ENCODE peak calls at places on chromosome 5, in four cellular contexts. One of them, this sample, is unnamed.

GRCh38 chr5:31593676-31594075 is 45.3 kb upstream of the PDZD2 start:
- DNase-seq in HFF-Myc: no peak
- DNase-seq in tibial artery: no peak
- DNase-seq in keratinocyte: no peak
- DNase-seq in this sample: no peak

GRCh38 chr5:32506251-32506661 is 61.7 kb upstream of the ZFR start:
- DNase-seq in HFF-Myc: no peak
- DNase-seq in keratinocyte: no peak
- DNase-seq in tibial artery: no peak
- DNase-seq in this sample: no peak

GRCh38 chr5:163459465-163459887 is 426 bp downstream of the NUDCD2 start:
- DNase-seq in keratinocyte: no peak
- DNase-seq in HFF-Myc: no peak
- DNase-seq in tibial artery: no peak
- DNase-seq in this sample: no peak

GRCh38 chr5:160787247-160787646 is 64.8 kb downstream of the ATP10B start:
- DNase-seq in keratinocyte: no peak
- DNase-seq in HFF-Myc: no peak
- DNase-seq in tibial artery: no peak
- DNase-seq in this sample: no peak

GRCh38 chr5:132050136-132050535 is 10.3 kb upstream of the IL3 start:
- DNase-seq in HFF-Myc: no peak
- DNase-seq in keratinocyte: no peak
- DNase-seq in tibial artery: peak
- DNase-seq in this sample: no peak

GRCh38 chr5:168813179-168813968 is 234.2 kb upstream of the PANK3 start:
- DNase-seq in HFF-Myc: no peak
- DNase-seq in tibial artery: no peak
- DNase-seq in keratinocyte: no peak
- DNase-seq in this sample: no peak

GRCh38 chr5:96565843-96566242 is 96.3 kb upstream of the CAST start:
- DNase-seq in tibial artery: no peak
- DNase-seq in keratinocyte: no peak
- DNase-seq in HFF-Myc: peak
- DNase-seq in this sample: peak

GRCh38 chr5:156934450-156935211 is 28.4 kb downstream of the TIMD4 start:
- DNase-seq in tibial artery: no peak
- DNase-seq in HFF-Myc: no peak
- DNase-seq in keratinocyte: no peak
- DNase-seq in this sample: no peak

GRCh38 chr5:145360936-145361335 is 474.2 kb downstream of the PRELID2 start:
- DNase-seq in keratinocyte: no peak
- DNase-seq in HFF-Myc: no peak
- DNase-seq in tibial artery: no peak
- DNase-seq in this sample: no peak

GRCh38 chr5:61120534-61120933 is 41.7 kb downstream of the SMIM15 start:
- DNase-seq in tibial artery: no peak
- DNase-seq in keratinocyte: no peak
- DNase-seq in HFF-Myc: no peak
- DNase-seq in this sample: no peak

GRCh38 chr5:135376961-135377621 is 21.9 kb downstream of the MACROH2A1 start:
- DNase-seq in HFF-Myc: peak
- DNase-seq in keratinocyte: no peak
- DNase-seq in tibial artery: no peak
- DNase-seq in this sample: no peak

DNA sequence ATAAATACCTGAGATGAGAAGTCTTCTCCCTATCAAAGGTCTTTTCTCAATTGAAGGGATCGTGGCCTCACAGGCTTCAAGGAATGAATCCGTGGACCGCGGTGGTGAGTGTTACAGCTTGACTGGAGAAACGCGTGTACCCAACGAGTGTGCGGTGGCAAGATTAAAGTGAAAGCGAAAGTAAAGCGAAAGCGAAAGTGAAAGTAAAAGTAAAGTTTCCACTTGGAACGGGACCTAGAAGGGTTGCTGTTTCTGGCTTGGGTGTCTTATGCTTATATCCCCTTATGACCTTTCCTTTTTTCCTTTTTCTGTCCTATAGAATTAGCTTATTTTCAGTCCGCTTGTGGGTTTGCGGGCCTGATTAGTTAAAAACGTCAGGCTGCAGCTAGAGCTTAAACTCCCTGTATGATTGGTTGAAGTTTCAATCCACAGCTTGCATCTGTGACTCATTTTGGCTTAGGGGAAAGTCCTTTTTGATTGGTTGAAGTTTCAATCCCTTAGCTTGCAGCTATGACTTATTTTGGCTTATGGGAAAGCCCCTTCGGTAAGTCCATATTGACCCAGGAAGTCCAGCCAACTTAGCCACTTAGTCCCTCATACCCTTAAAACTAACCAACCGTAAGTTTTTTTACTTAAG is 924.3 kb upstream of the CDH10 start:
- DNase-seq in HFF-Myc: no peak
- DNase-seq in keratinocyte: no peak
- DNase-seq in tibial artery: no peak
- DNase-seq in this sample: no peak
- H3K4me3 ChIP-seq in HFF-Myc: no peak
- H3K4me3 ChIP-seq in keratinocyte: no peak
- H3K4me3 ChIP-seq in tibial artery: no peak
- H3K4me3 ChIP-seq in this sample: no peak

DNA sequence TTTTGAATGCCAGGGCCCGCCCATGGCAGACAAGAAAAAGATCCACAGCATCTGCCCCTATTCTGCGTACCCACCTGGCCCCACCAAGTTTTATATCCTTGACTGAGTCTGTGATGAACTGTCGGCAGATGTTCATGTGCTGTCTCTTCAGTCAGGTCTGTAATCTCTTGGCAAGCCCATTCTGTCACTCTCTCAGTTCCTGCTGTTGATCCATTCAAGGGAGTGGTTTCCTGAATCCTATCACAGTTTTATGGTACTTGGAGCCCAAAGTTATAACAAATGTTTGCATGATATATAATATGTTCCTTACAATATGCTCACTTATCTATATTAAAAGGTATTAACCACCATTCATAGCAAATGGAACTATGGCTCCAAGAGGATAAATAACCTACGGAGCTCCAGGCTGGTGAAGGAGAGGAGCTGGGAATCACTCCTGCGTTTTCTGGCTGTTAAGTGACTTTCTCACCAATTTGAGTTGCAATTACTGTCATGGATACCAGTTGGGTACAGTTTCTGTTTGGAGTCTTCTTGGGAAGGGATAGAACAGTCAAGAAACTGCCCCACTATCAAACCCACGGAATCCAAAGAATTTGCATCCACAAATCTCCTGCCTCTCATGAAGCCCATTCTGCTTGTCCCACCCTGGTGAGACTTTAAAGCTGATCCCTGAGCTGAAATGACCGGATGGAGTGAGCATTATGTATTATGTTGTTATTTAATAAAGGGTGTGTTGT is 103.4 kb upstream of the SPRY4 start:
- DNase-seq in HFF-Myc: no peak
- DNase-seq in keratinocyte: no peak
- DNase-seq in tibial artery: no peak
- DNase-seq in this sample: no peak
- TF ChIP-seq CTCF in HFF-Myc: no peak
- TF ChIP-seq CTCF in keratinocyte: no peak
- TF ChIP-seq CTCF in tibial artery: no peak
- TF ChIP-seq CTCF in this sample: no peak

GRCh38 chr5:129001831-129002626 is 36.7 kb downstream of the SLC27A6 start:
- DNase-seq in tibial artery: no peak
- DNase-seq in HFF-Myc: no peak
- DNase-seq in keratinocyte: no peak
- DNase-seq in this sample: no peak
- H3K4me3 ChIP-seq in tibial artery: no peak
- H3K4me3 ChIP-seq in HFF-Myc: no peak
- H3K4me3 ChIP-seq in keratinocyte: no peak
- H3K4me3 ChIP-seq in this sample: no peak

DNA sequence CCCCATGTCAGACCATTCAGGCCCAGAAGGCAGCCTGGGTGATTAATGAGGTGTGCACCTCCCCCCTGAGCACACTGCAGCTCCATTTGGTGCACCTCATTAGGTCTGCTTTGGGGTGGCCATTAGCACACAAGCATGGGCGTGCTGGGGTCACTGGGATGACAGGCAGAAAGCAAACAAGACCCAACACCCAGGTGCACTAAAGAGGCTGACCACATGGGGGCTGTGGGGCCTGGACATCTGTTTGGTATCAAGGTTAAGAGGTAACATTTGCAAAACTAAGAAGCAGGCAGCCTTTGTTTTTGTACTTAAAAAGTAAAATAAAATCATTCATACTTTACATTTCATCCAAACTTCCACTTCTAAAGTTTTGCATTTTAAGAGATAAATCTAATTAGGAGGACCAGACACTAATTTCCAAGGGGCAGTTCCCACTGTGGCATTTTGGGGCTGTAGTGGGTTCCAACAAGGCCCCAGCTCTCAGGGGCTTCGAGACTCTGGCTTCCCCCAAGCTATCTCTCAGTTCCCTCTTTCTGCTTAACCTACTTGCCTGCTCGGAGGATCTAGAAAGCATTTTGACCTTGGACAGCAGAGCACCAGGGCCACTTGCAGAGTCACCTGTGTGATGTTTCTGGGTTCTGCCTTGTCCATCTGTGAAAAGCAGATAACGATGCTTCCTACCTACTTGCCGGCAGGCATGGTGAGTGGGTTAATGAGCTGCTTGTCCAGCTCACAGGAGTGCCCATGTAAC is 175.6 kb downstream of the MED10 start:
- DNase-seq in tibial artery: no peak
- DNase-seq in keratinocyte: no peak
- DNase-seq in HFF-Myc: no peak
- DNase-seq in this sample: no peak
- TF ChIP-seq CTCF in tibial artery: no peak
- TF ChIP-seq CTCF in keratinocyte: no peak
- TF ChIP-seq CTCF in HFF-Myc: no peak
- TF ChIP-seq CTCF in this sample: no peak

GRCh38 chr5:75049581-75050274 is 2.6 kb downstream of the GCNT4 start:
- DNase-seq in tibial artery: no peak
- DNase-seq in HFF-Myc: no peak
- DNase-seq in keratinocyte: peak
- DNase-seq in this sample: no peak
- H3K4me3 ChIP-seq in tibial artery: no peak
- H3K4me3 ChIP-seq in HFF-Myc: no peak
- H3K4me3 ChIP-seq in keratinocyte: no peak
- H3K4me3 ChIP-seq in this sample: no peak

GRCh38 chr5:103258957-103259704 is 568 bp downstream of the MACIR start:
- DNase-seq in tibial artery: peak
- DNase-seq in keratinocyte: no peak
- DNase-seq in HFF-Myc: no peak
- DNase-seq in this sample: no peak

GRCh38 chr5:103254921-103255320 is 3.6 kb upstream of the MACIR start:
- DNase-seq in HFF-Myc: no peak
- DNase-seq in keratinocyte: no peak
- DNase-seq in tibial artery: no peak
- DNase-seq in this sample: no peak

GRCh38 chr5:103258368-103258956 is at the start of gene MACIR:
- DNase-seq in keratinocyte: peak
- DNase-seq in tibial artery: peak
- DNase-seq in HFF-Myc: peak
- DNase-seq in this sample: peak

GRCh38 chr5:103255666-103256065 is 2.9 kb upstream of the MACIR start:
- DNase-seq in tibial artery: no peak
- DNase-seq in keratinocyte: no peak
- DNase-seq in HFF-Myc: no peak
- DNase-seq in this sample: no peak

GRCh38 chr5:103256178-103256577 is 2.4 kb upstream of the MACIR start:
- DNase-seq in tibial artery: no peak
- DNase-seq in keratinocyte: no peak
- DNase-seq in HFF-Myc: no peak
- DNase-seq in this sample: no peak
- TF ChIP-seq CTCF in tibial artery: no peak
- TF ChIP-seq CTCF in keratinocyte: no peak
- TF ChIP-seq CTCF in HFF-Myc: no peak
- TF ChIP-seq CTCF in this sample: peak

GRCh38 chr5:124736111-124736813 is 10.2 kb downstream of the ZNF608 start:
- DNase-seq in keratinocyte: no peak
- DNase-seq in tibial artery: no peak
- DNase-seq in HFF-Myc: peak
- DNase-seq in this sample: peak
- H3K4me3 ChIP-seq in keratinocyte: no peak
- H3K4me3 ChIP-seq in tibial artery: peak
- H3K4me3 ChIP-seq in HFF-Myc: peak
- H3K4me3 ChIP-seq in this sample: peak

GRCh38 chr5:180860273-180860886 is 696 bp downstream of the ZFP62 start:
- DNase-seq in tibial artery: no peak
- DNase-seq in HFF-Myc: no peak
- DNase-seq in keratinocyte: no peak
- DNase-seq in this sample: no peak
- TF ChIP-seq CTCF in tibial artery: no peak
- TF ChIP-seq CTCF in HFF-Myc: peak
- TF ChIP-seq CTCF in keratinocyte: no peak
- TF ChIP-seq CTCF in this sample: peak

GRCh38 chr5:178672635-178673034 is 45.8 kb upstream of the CLK4 start:
- DNase-seq in tibial artery: no peak
- DNase-seq in keratinocyte: no peak
- DNase-seq in HFF-Myc: no peak
- DNase-seq in this sample: no peak

GRCh38 chr5:178674334-178674733 is 47.5 kb upstream of the CLK4 start:
- DNase-seq in tibial artery: no peak
- DNase-seq in keratinocyte: no peak
- DNase-seq in HFF-Myc: no peak
- DNase-seq in this sample: no peak

GRCh38 chr5:178671745-178672144 is 44.9 kb upstream of the CLK4 start:
- DNase-seq in HFF-Myc: no peak
- DNase-seq in tibial artery: no peak
- DNase-seq in keratinocyte: no peak
- DNase-seq in this sample: no peak

GRCh38 chr5:178675922-178676321 is 49.1 kb upstream of the CLK4 start:
- DNase-seq in tibial artery: no peak
- DNase-seq in HFF-Myc: no peak
- DNase-seq in keratinocyte: no peak
- DNase-seq in this sample: no peak

GRCh38 chr5:178673801-178674200 is 47.0 kb upstream of the CLK4 start:
- DNase-seq in tibial artery: no peak
- DNase-seq in HFF-Myc: no peak
- DNase-seq in keratinocyte: no peak
- DNase-seq in this sample: no peak
- H3K4me3 ChIP-seq in tibial artery: no peak
- H3K4me3 ChIP-seq in HFF-Myc: no peak
- H3K4me3 ChIP-seq in keratinocyte: no peak
- H3K4me3 ChIP-seq in this sample: no peak

GRCh38 chr5:79853676-79854418 is 137.2 kb downstream of the MTX3 start:
- DNase-seq in tibial artery: no peak
- DNase-seq in keratinocyte: peak
- DNase-seq in HFF-Myc: no peak
- DNase-seq in this sample: no peak
- TF ChIP-seq CTCF in tibial artery: no peak
- TF ChIP-seq CTCF in keratinocyte: peak
- TF ChIP-seq CTCF in HFF-Myc: no peak
- TF ChIP-seq CTCF in this sample: no peak

This sample was measured in AG04450.